ENCODE peak calls at places on chromosomes 3 and 15, in four cellular contexts. One of them, this sample, is unnamed.

GRCh38 chr15:70281811-70282307 is 184.1 kb upstream of the TLE3 start:
- DNase-seq in ACHN: no peak
- DNase-seq in lung: no peak
- DNase-seq in central memory CD4-positive, alpha-beta T cell: no peak
- DNase-seq in this sample: no peak

GRCh38 chr15:68601206-68602197 is 22.7 kb downstream of the CORO2B start:
- DNase-seq in central memory CD4-positive, alpha-beta T cell: no peak
- DNase-seq in ACHN: no peak
- DNase-seq in lung: no peak
- DNase-seq in this sample: no peak

GRCh38 chr15:51334011-51334426 is 4.4 kb downstream of the CYP19A1 start:
- DNase-seq in lung: no peak
- DNase-seq in ACHN: no peak
- DNase-seq in central memory CD4-positive, alpha-beta T cell: no peak
- DNase-seq in this sample: no peak

GRCh38 chr3:149895339-149895738 is 75.4 kb downstream of the PFN2 start:
- DNase-seq in central memory CD4-positive, alpha-beta T cell: no peak
- DNase-seq in ACHN: no peak
- DNase-seq in lung: no peak
- DNase-seq in this sample: no peak

GRCh38 chr3:72163809-72164634 is 379.1 kb upstream of the PROK2 start:
- DNase-seq in ACHN: no peak
- DNase-seq in central memory CD4-positive, alpha-beta T cell: no peak
- DNase-seq in lung: no peak
- DNase-seq in this sample: no peak

GRCh38 chr3:37973250-37974054 is 17.1 kb upstream of the VILL start:
- DNase-seq in central memory CD4-positive, alpha-beta T cell: no peak
- DNase-seq in lung: no peak
- DNase-seq in ACHN: no peak
- DNase-seq in this sample: no peak

GRCh38 chr3:122691195-122691594 is 10.6 kb downstream of the PARP14 start:
- DNase-seq in lung: no peak
- DNase-seq in central memory CD4-positive, alpha-beta T cell: no peak
- DNase-seq in ACHN: peak
- DNase-seq in this sample: no peak

GRCh38 chr3:38816026-38816425 is at the start of gene SCN10A:
- DNase-seq in ACHN: no peak
- DNase-seq in central memory CD4-positive, alpha-beta T cell: no peak
- DNase-seq in lung: no peak
- DNase-seq in this sample: no peak

GRCh38 chr3:88596451-88596850 is 446.7 kb downstream of the C3orf38 start:
- DNase-seq in central memory CD4-positive, alpha-beta T cell: no peak
- DNase-seq in lung: no peak
- DNase-seq in ACHN: no peak
- DNase-seq in this sample: no peak

GRCh38 chr15:46304320-46304719 is 669.5 kb downstream of the SQOR start:
- DNase-seq in ACHN: peak
- DNase-seq in lung: no peak
- DNase-seq in central memory CD4-positive, alpha-beta T cell: no peak
- DNase-seq in this sample: no peak

This sample was measured in Calu3.